ENCODE peak calls at places on chromosome 1, in seven cellular contexts. N is fibroblast of villous mesenchyme; T is LNCaP clone FGC; A is sigmoid colon; Y is suprapubic skin; C is right cardiac atrium; L is CD4-positive, alpha-beta memory T cell. W is an unnamed sample.

GRCh38 chr1:202214089-202214843 is 20.7 kb downstream of the LGR6 start:
- DNase-seq in N (no peak), T (no peak), A (no peak), Y (no peak), C (no peak), L (no peak), W (no peak)

GRCh38 chr1:233614743-233615521 is 1.0 kb downstream of the KCNK1 start:
- DNase-seq in N (no peak), T (no peak), A (no peak), Y (no peak), C (no peak), L (no peak), W (no peak)

GRCh38 chr1:237013608-237014007 is 9.4 kb upstream of the MT1HL1 start:
- DNase-seq in N (no peak), T (no peak), A (no peak), Y (no peak), C (no peak), L (no peak), W (no peak)

GRCh38 chr1:161122967-161123366 is 5.1 kb downstream of the NIT1 start:
- DNase-seq in N (no peak), T (no peak), A (no peak), Y (no peak), C (no peak), L (no peak), W (no peak)

GRCh38 chr1:18922319-18922726 is 20.0 kb upstream of the ALDH4A1 start:
- DNase-seq in N (peak; percentile 96), T (peak; percentile 28), A (peak; percentile 97), Y (peak; percentile 89), C (peak; percentile 89), L (no peak), W (peak; percentile 95)

GRCh38 chr1:246836647-246837046 is 95.1 kb downstream of the AHCTF1 start:
- DNase-seq in N (no peak), T (no peak), A (no peak), Y (no peak), C (no peak), L (no peak), W (peak; percentile 6)

GRCh38 chr1:3356827-3357457 is 97.5 kb upstream of the ARHGEF16 start:
- DNase-seq in N (no peak), T (no peak), A (no peak), Y (no peak), C (no peak), L (no peak), W (no peak)

GRCh38 chr1:205843031-205843859 is 6.7 kb downstream of the PM20D1 start:
- DNase-seq in N (no peak), T (peak; percentile 67), A (no peak), Y (no peak), C (no peak), L (no peak), W (no peak)

GRCh38 chr1:9186082-9186859 is 48.3 kb upstream of the H6PD start:
- DNase-seq in N (peak; percentile 69), T (no peak), A (no peak), Y (no peak), C (no peak), L (no peak), W (peak; percentile 83)

GRCh38 chr1:43143441-43143888 is 28.6 kb downstream of the EBNA1BP2 start:
- DNase-seq in N (no peak), T (no peak), A (no peak), Y (no peak), C (no peak), L (no peak), W (no peak)

GRCh38 chr1:189499736-189500135 is 977.9 kb downstream of the BRINP3 start:
- DNase-seq in N (no peak), T (no peak), A (no peak), Y (no peak), C (no peak), L (no peak), W (no peak)

GRCh38 chr1:42422672-42423236 is 33.1 kb downstream of the ZMYND12 start:
- DNase-seq in N (no peak), T (no peak), A (no peak), Y (no peak), C (no peak), L (no peak), W (no peak)

GRCh38 chr1:102861247-102861646 is 247.1 kb downstream of the COL11A1 start:
- DNase-seq in N (peak; percentile 34), T (no peak), A (no peak), Y (no peak), C (no peak), L (no peak), W (no peak)

GRCh38 chr1:215957692-215958091 is 390.6 kb downstream of the KCTD3 start:
- DNase-seq in N (peak; percentile 1), T (no peak), A (no peak), Y (no peak), C (no peak), L (no peak), W (peak; percentile 15)

DNA sequence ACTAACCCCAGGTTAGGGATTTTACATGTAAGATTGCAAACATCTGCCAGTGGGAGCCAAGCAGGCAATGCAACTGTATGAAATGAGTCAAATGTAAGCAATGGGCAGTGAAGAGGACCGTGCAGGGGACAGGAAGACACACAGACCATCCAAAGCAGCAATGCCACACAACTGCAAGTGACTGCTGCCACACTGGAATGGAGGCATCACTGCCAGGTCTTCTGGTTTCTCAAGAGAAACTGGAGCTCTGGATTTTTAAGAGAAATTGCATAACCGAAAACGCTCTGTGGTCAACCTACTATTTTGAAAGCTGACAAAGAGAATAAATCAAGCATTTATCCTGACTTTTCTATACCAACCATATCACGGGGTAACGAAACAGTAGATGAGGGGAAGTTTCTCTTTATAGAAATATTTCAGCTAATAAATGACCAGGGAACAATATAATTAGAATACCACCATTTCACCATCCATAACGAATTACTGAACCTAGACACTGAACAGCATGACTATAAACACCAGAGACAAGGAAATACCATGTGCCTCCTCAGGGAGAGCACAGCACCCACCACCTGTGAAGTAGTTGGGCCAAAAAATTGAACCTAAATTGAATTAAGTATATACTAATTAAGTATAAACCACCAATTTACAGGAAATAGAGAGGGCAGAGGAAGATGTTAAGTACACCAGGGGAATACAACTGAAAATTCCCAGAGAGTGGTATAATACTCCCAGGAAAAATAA is 4.4 kb downstream of the AK2 start:
- DNase-seq in N (peak; percentile 86), T (no peak), A (no peak), Y (no peak), C (no peak), L (no peak), W (no peak)
- H3K4me3 ChIP-seq in N (peak overlapping the region; percentile 14), T (no peak overlapping the region), A (no peak overlapping the region), Y (no peak overlapping the region), C (no peak overlapping the region), L (no peak overlapping the region), W (no peak overlapping the region)

GRCh38 chr1:228151170-228151513 is 1.4 kb downstream of the GJC2 start:
- DNase-seq in N (no peak), T (no peak), A (no peak), Y (no peak), C (no peak), L (no peak), W (no peak)

GRCh38 chr1:228150021-228150457 is 309 bp downstream of the GJC2 start:
- DNase-seq in N (no peak), T (no peak), A (peak; percentile 73), Y (no peak), C (no peak), L (no peak), W (no peak)

GRCh38 chr1:228151526-228151925 is 1.8 kb downstream of the GJC2 start:
- DNase-seq in N (no peak), T (no peak), A (peak; percentile 68), Y (peak; percentile 66), C (no peak), L (no peak), W (no peak)

GRCh38 chr1:228149341-228150020 is at the start of gene GJC2:
- DNase-seq in N (peak; percentile 52), T (no peak), A (peak; percentile 90), Y (peak; percentile 75), C (peak; percentile 70), L (no peak), W (peak; percentile 35)

DNA sequence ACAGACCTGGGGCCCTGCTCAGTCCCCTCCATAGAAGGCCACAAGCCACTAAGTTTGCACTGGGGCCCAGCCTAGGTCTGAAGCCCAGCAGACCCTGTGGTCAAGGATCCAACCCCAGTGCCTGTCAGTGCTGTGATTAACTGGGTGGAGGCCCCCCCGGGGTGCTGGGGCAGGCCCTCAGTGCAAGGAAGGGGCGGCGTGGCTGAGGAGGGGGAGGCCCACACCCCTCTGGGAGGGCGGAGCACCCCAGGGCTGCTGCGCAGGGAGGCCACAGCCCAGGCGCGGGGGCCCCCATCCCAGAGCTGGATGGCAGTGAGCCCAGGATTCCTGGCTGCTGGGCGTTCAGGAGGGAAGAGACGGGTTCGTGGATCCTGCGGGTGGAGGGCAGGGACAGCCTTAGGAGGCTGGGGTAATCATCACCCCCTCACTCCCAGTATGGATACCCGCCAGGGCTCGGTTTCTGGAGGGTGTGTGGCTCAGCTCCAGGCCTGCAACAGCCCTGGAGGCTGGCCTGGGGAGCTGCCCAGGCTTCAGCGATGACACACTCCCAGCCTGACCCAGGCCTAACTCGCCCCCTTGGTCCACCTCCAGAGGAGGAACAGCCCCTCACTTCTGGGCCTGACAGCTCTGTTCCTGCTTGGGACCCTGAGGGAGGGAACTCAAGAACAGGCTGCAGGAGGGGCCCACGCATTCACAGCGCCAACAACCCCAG is 884 bp downstream of the GJC2 start:
- DNase-seq in N (peak; percentile 85), T (no peak), A (peak; percentile 95), Y (peak; percentile 81), C (peak; percentile 84), L (no peak), W (peak; percentile 85)
- H3K4me3 ChIP-seq in N (no peak overlapping the region), T (no peak overlapping the region), A (peak overlapping the region; percentile 40), Y (peak overlapping the region; percentile 36), C (no peak overlapping the region), L (no peak overlapping the region), W (no peak overlapping the region)

GRCh38 chr1:40984066-40984465 is 4.6 kb downstream of the CTPS1 start:
- DNase-seq in N (no peak), T (no peak), A (no peak), Y (no peak), C (no peak), L (no peak), W (peak; percentile 61)

GRCh38 chr1:40984531-40984930 is 5.0 kb downstream of the CTPS1 start:
- DNase-seq in N (no peak), T (no peak), A (no peak), Y (no peak), C (no peak), L (no peak), W (no peak)

GRCh38 chr1:40983286-40983685 is 3.8 kb downstream of the CTPS1 start:
- DNase-seq in N (no peak), T (no peak), A (no peak), Y (no peak), C (no peak), L (no peak), W (no peak)

GRCh38 chr1:40981702-40982448 is 2.4 kb downstream of the CTPS1 start:
- DNase-seq in N (peak; percentile 29), T (no peak), A (no peak), Y (no peak), C (no peak), L (no peak), W (peak; percentile 31)

DNA sequence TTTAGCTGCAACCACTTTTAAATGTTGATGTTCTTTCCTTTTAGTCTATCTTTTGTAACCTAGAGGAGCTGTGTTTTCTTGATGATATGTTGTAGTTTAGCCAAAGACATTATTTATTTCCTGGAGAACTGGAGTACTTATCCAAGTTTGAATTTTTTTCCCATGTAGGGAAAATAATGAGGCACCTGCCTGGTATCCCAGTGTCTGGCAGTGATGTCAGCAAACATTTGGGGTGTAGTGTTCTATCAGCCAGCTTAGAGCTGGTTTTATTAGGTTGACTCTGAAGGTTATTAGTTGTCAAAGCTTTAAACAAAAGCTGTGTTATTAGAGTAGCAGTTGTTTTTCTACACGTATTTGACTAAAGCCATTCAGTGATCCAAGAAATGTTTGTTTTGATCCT is 3.2 kb downstream of the CTPS1 start:
- DNase-seq in N (no peak), T (peak; percentile 58), A (no peak), Y (no peak), C (no peak), L (no peak), W (no peak)
- H3K4me3 ChIP-seq in N (no peak overlapping the region), T (no peak overlapping the region), A (no peak overlapping the region), Y (no peak overlapping the region), C (no peak overlapping the region), L (no peak overlapping the region), W (no peak overlapping the region)

GRCh38 chr1:27574001-27574781 is 29.8 kb downstream of the AHDC1 start:
- DNase-seq in N (no peak), T (no peak), A (no peak), Y (no peak), C (no peak), L (no peak), W (no peak)
- H3K4me3 ChIP-seq in N (no peak overlapping the region), T (no peak overlapping the region), A (peak overlapping the region; percentile 56), Y (no peak overlapping the region), C (no peak overlapping the region), L (no peak overlapping the region), W (no peak overlapping the region)